ENCODE peak calls at places on chromosomes 13 and 19, in ten cellular contexts. One of them, this sample, is unnamed.

GRCh38 chr19:15562861-15563260 is 52.2 kb upstream of the CYP4F8 start:
- DNase-seq in PC-9: peak; percentile 49
- DNase-seq in stomach: no peak
- DNase-seq in upper lobe of left lung: no peak
- DNase-seq in CD4-positive, alpha-beta T cell: no peak
- DNase-seq in fibroblast of lung: peak; percentile 11
- DNase-seq in iPS DF 6.9: no peak
- DNase-seq in tibial artery: no peak
- DNase-seq in left ventricle myocardium inferior: no peak
- DNase-seq in heart right ventricle: no peak
- DNase-seq in this sample: no peak

GRCh38 chr13:112176746-112177119 is 109.8 kb downstream of the SOX1 start:
- DNase-seq in PC-9: no peak
- DNase-seq in stomach: no peak
- DNase-seq in upper lobe of left lung: no peak
- DNase-seq in CD4-positive, alpha-beta T cell: no peak
- DNase-seq in fibroblast of lung: no peak
- DNase-seq in iPS DF 6.9: no peak
- DNase-seq in tibial artery: no peak
- DNase-seq in left ventricle myocardium inferior: no peak
- DNase-seq in heart right ventricle: no peak
- DNase-seq in this sample: no peak

GRCh38 chr13:39148513-39148961 is 110.3 kb downstream of the NHLRC3 start:
- DNase-seq in PC-9: peak; percentile 0
- DNase-seq in stomach: no peak
- DNase-seq in upper lobe of left lung: no peak
- DNase-seq in CD4-positive, alpha-beta T cell: no peak
- DNase-seq in fibroblast of lung: peak; percentile 68
- DNase-seq in iPS DF 6.9: no peak
- DNase-seq in tibial artery: peak; percentile 33
- DNase-seq in left ventricle myocardium inferior: no peak
- DNase-seq in heart right ventricle: no peak
- DNase-seq in this sample: no peak

GRCh38 chr19:11195169-11195568 is 2.2 kb downstream of the KANK2 start:
- DNase-seq in PC-9: no peak
- DNase-seq in stomach: no peak
- DNase-seq in upper lobe of left lung: no peak
- DNase-seq in CD4-positive, alpha-beta T cell: no peak
- DNase-seq in fibroblast of lung: peak; percentile 39
- DNase-seq in iPS DF 6.9: no peak
- DNase-seq in tibial artery: no peak
- DNase-seq in left ventricle myocardium inferior: peak; percentile 51
- DNase-seq in heart right ventricle: peak; percentile 52
- DNase-seq in this sample: no peak

GRCh38 chr13:51747438-51748434 is 56.2 kb downstream of the DHRS12 start:
- DNase-seq in PC-9: no peak
- DNase-seq in stomach: no peak
- DNase-seq in upper lobe of left lung: no peak
- DNase-seq in CD4-positive, alpha-beta T cell: no peak
- DNase-seq in fibroblast of lung: no peak
- DNase-seq in iPS DF 6.9: no peak
- DNase-seq in tibial artery: no peak
- DNase-seq in left ventricle myocardium inferior: no peak
- DNase-seq in heart right ventricle: no peak
- DNase-seq in this sample: no peak

GRCh38 chr19:13764101-13764807 is at the start of gene MRI1:
- DNase-seq in PC-9: peak; percentile 72
- DNase-seq in stomach: peak; percentile 82
- DNase-seq in upper lobe of left lung: peak; percentile 69
- DNase-seq in CD4-positive, alpha-beta T cell: peak; percentile 45
- DNase-seq in fibroblast of lung: peak; percentile 72
- DNase-seq in iPS DF 6.9: no peak
- DNase-seq in tibial artery: peak; percentile 74
- DNase-seq in left ventricle myocardium inferior: peak; percentile 84
- DNase-seq in heart right ventricle: peak; percentile 84
- DNase-seq in this sample: no peak

GRCh38 chr13:39417131-39417530 is 185.9 kb downstream of the LHFPL6 start:
- DNase-seq in PC-9: no peak
- DNase-seq in stomach: no peak
- DNase-seq in upper lobe of left lung: no peak
- DNase-seq in CD4-positive, alpha-beta T cell: no peak
- DNase-seq in fibroblast of lung: no peak
- DNase-seq in iPS DF 6.9: no peak
- DNase-seq in tibial artery: no peak
- DNase-seq in left ventricle myocardium inferior: no peak
- DNase-seq in heart right ventricle: no peak
- DNase-seq in this sample: no peak

GRCh38 chr19:4120933-4121612 is 2.8 kb downstream of the MAP2K2 start:
- DNase-seq in PC-9: no peak
- DNase-seq in stomach: no peak
- DNase-seq in upper lobe of left lung: no peak
- DNase-seq in CD4-positive, alpha-beta T cell: no peak
- DNase-seq in fibroblast of lung: no peak
- DNase-seq in iPS DF 6.9: no peak
- DNase-seq in tibial artery: no peak
- DNase-seq in left ventricle myocardium inferior: no peak
- DNase-seq in heart right ventricle: no peak
- DNase-seq in this sample: no peak

GRCh38 chr13:105202384-105202783 is 1333.1 kb downstream of the EFNB2 start:
- DNase-seq in PC-9: no peak
- DNase-seq in stomach: no peak
- DNase-seq in upper lobe of left lung: no peak
- DNase-seq in CD4-positive, alpha-beta T cell: no peak
- DNase-seq in fibroblast of lung: peak; percentile 60
- DNase-seq in iPS DF 6.9: no peak
- DNase-seq in tibial artery: no peak
- DNase-seq in left ventricle myocardium inferior: no peak
- DNase-seq in heart right ventricle: no peak
- DNase-seq in this sample: no peak

GRCh38 chr19:38250821-38251563 is 5.2 kb downstream of the PPP1R14A start:
- DNase-seq in PC-9: no peak
- DNase-seq in stomach: peak; percentile 60
- DNase-seq in upper lobe of left lung: peak; percentile 45
- DNase-seq in CD4-positive, alpha-beta T cell: no peak
- DNase-seq in fibroblast of lung: peak; percentile 74
- DNase-seq in iPS DF 6.9: no peak
- DNase-seq in tibial artery: peak; percentile 64
- DNase-seq in left ventricle myocardium inferior: peak; percentile 85
- DNase-seq in heart right ventricle: peak; percentile 88
- DNase-seq in this sample: no peak

GRCh38 chr13:20340759-20341161 is 108.6 kb upstream of the GJB6 start:
- DNase-seq in PC-9: no peak
- DNase-seq in stomach: no peak
- DNase-seq in upper lobe of left lung: peak; percentile 66
- DNase-seq in CD4-positive, alpha-beta T cell: no peak
- DNase-seq in fibroblast of lung: peak; percentile 13
- DNase-seq in iPS DF 6.9: no peak
- DNase-seq in tibial artery: peak; percentile 74
- DNase-seq in left ventricle myocardium inferior: no peak
- DNase-seq in heart right ventricle: no peak
- DNase-seq in this sample: no peak

DNA sequence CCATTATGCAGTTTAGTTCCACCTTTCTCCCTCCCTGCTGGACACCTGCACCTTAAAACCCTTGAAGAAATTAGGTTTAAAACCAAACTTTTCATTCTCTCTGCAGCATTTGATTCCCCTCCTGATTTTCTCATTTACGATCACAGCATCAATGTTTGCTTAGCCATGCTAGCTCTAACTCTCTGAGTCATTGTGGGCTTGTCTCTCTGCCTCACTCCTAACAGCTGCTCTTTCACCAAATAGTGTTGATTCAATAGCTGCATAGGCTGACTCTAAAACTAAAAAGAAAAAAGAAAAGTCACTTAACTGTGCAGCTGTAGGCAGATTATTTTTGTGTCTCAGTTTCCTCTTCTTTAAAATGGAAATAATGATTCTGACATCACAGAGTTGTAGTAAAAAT is 1124.9 kb downstream of the DIAPH3 start:
- DNase-seq in PC-9: no peak
- DNase-seq in stomach: no peak
- DNase-seq in upper lobe of left lung: no peak
- DNase-seq in CD4-positive, alpha-beta T cell: no peak
- DNase-seq in fibroblast of lung: peak; percentile 50
- DNase-seq in iPS DF 6.9: no peak
- DNase-seq in tibial artery: no peak
- DNase-seq in left ventricle myocardium inferior: no peak
- DNase-seq in heart right ventricle: no peak
- DNase-seq in this sample: no peak
- H3K9me3 ChIP-seq in PC-9: no peaks in the 10 kb centered on the region
- H3K9me3 ChIP-seq in stomach: no peaks in the 10 kb centered on the region
- H3K9me3 ChIP-seq in upper lobe of left lung: no peaks in the 10 kb centered on the region
- H3K9me3 ChIP-seq in CD4-positive, alpha-beta T cell: no peaks in the 10 kb centered on the region
- H3K9me3 ChIP-seq in fibroblast of lung: no peaks in the 10 kb centered on the region
- H3K9me3 ChIP-seq in iPS DF 6.9: no peaks in the 10 kb centered on the region
- H3K9me3 ChIP-seq in tibial artery: no peaks in the 10 kb centered on the region
- H3K9me3 ChIP-seq in left ventricle myocardium inferior: no peaks in the 10 kb centered on the region
- H3K9me3 ChIP-seq in heart right ventricle: no peaks in the 10 kb centered on the region
- H3K9me3 ChIP-seq in this sample: no peaks in the 10 kb centered on the region

DNA sequence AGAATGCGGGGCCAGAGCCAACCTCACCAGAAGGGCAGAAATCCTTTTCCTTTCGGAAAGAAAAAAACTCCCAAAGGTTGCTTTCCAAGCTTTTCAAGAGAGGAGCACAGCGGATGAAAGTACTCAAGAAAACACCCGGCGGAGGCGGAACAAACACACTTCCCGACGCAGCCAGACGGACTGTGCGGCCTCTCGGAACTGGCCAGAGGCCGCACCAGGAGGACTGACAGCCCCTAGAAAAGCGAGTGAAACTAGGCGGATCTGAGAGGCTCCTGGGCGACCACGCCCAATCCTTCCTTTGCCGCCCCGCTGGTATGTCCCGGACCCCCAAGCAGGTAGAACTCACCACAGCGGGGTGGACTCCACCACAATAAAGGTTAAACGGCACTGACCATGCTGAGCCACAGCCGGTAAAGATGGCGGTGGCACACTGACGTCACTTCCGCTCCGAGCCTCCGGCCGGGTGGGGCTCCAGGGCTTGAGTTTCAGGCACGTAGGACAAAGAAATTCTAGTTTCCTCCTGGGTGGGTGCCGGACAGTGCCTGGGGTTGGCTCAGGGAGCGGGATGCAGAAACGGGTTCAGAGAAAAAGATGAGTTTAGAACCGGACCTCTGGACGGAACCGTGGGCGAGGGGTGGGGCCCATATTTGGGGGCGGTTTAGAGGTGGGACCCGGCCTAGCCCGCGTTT is at the start of gene ZNF562:
- DNase-seq in PC-9: peak; percentile 88
- DNase-seq in stomach: peak; percentile 88
- DNase-seq in upper lobe of left lung: peak; percentile 82
- DNase-seq in CD4-positive, alpha-beta T cell: peak; percentile 64
- DNase-seq in fibroblast of lung: peak; percentile 91
- DNase-seq in iPS DF 6.9: peak; percentile 55
- DNase-seq in tibial artery: peak; percentile 76
- DNase-seq in left ventricle myocardium inferior: peak; percentile 90
- DNase-seq in heart right ventricle: peak; percentile 88
- DNase-seq in this sample: peak; percentile 52
- H3K9me3 ChIP-seq in PC-9: peaks cover 44% of the 10 kb centered on the region
- H3K9me3 ChIP-seq in stomach: peaks cover 4% of the 10 kb centered on the region
- H3K9me3 ChIP-seq in upper lobe of left lung: peaks cover 12% of the 10 kb centered on the region
- H3K9me3 ChIP-seq in CD4-positive, alpha-beta T cell: peaks cover 29% of the 10 kb centered on the region
- H3K9me3 ChIP-seq in fibroblast of lung: peaks cover 1% of the 10 kb centered on the region
- H3K9me3 ChIP-seq in iPS DF 6.9: no peaks in the 10 kb centered on the region
- H3K9me3 ChIP-seq in tibial artery: no peaks in the 10 kb centered on the region
- H3K9me3 ChIP-seq in left ventricle myocardium inferior: peaks cover 36% of the 10 kb centered on the region
- H3K9me3 ChIP-seq in heart right ventricle: no peaks in the 10 kb centered on the region
- H3K9me3 ChIP-seq in this sample: no peaks in the 10 kb centered on the region

GRCh38 chr19:53365134-53365898 is at the start of gene ZNF525:
- DNase-seq in PC-9: peak; percentile 95
- DNase-seq in stomach: peak; percentile 97
- DNase-seq in upper lobe of left lung: peak; percentile 93
- DNase-seq in CD4-positive, alpha-beta T cell: peak; percentile 97
- DNase-seq in fibroblast of lung: peak; percentile 73
- DNase-seq in iPS DF 6.9: peak; percentile 55
- DNase-seq in tibial artery: peak; percentile 91
- DNase-seq in left ventricle myocardium inferior: peak; percentile 89
- DNase-seq in heart right ventricle: peak; percentile 91
- DNase-seq in this sample: peak; percentile 94
- H3K9me3 ChIP-seq in PC-9: peaks cover 24% of the 10 kb centered on the region
- H3K9me3 ChIP-seq in stomach: no peaks in the 10 kb centered on the region
- H3K9me3 ChIP-seq in upper lobe of left lung: no peaks in the 10 kb centered on the region
- H3K9me3 ChIP-seq in CD4-positive, alpha-beta T cell: no peaks in the 10 kb centered on the region
- H3K9me3 ChIP-seq in fibroblast of lung: no peaks in the 10 kb centered on the region
- H3K9me3 ChIP-seq in iPS DF 6.9: no peaks in the 10 kb centered on the region
- H3K9me3 ChIP-seq in tibial artery: no peaks in the 10 kb centered on the region
- H3K9me3 ChIP-seq in left ventricle myocardium inferior: peaks cover under 1% of the 10 kb centered on the region
- H3K9me3 ChIP-seq in heart right ventricle: no peaks in the 10 kb centered on the region
- H3K9me3 ChIP-seq in this sample: no peaks in the 10 kb centered on the region

GRCh38 chr19:27718262-27718661 is 1494.7 kb downstream of the UQCRFS1 start:
- DNase-seq in PC-9: no peak
- DNase-seq in stomach: no peak
- DNase-seq in upper lobe of left lung: no peak
- DNase-seq in CD4-positive, alpha-beta T cell: no peak
- DNase-seq in fibroblast of lung: no peak
- DNase-seq in iPS DF 6.9: no peak
- DNase-seq in tibial artery: no peak
- DNase-seq in left ventricle myocardium inferior: no peak
- DNase-seq in heart right ventricle: no peak
- DNase-seq in this sample: no peak

GRCh38 chr19:27717825-27718224 is 1495.1 kb downstream of the UQCRFS1 start:
- DNase-seq in PC-9: no peak
- DNase-seq in stomach: no peak
- DNase-seq in upper lobe of left lung: no peak
- DNase-seq in CD4-positive, alpha-beta T cell: no peak
- DNase-seq in fibroblast of lung: no peak
- DNase-seq in iPS DF 6.9: no peak
- DNase-seq in tibial artery: no peak
- DNase-seq in left ventricle myocardium inferior: no peak
- DNase-seq in heart right ventricle: no peak
- DNase-seq in this sample: no peak

GRCh38 chr19:27722625-27723024 is 1490.3 kb downstream of the UQCRFS1 start:
- DNase-seq in PC-9: no peak
- DNase-seq in stomach: no peak
- DNase-seq in upper lobe of left lung: no peak
- DNase-seq in CD4-positive, alpha-beta T cell: no peak
- DNase-seq in fibroblast of lung: no peak
- DNase-seq in iPS DF 6.9: no peak
- DNase-seq in tibial artery: no peak
- DNase-seq in left ventricle myocardium inferior: no peak
- DNase-seq in heart right ventricle: no peak
- DNase-seq in this sample: no peak

GRCh38 chr19:27719034-27719433 is 1493.9 kb downstream of the UQCRFS1 start:
- DNase-seq in PC-9: no peak
- DNase-seq in stomach: no peak
- DNase-seq in upper lobe of left lung: no peak
- DNase-seq in CD4-positive, alpha-beta T cell: no peak
- DNase-seq in fibroblast of lung: no peak
- DNase-seq in iPS DF 6.9: no peak
- DNase-seq in tibial artery: no peak
- DNase-seq in left ventricle myocardium inferior: no peak
- DNase-seq in heart right ventricle: no peak
- DNase-seq in this sample: no peak

DNA sequence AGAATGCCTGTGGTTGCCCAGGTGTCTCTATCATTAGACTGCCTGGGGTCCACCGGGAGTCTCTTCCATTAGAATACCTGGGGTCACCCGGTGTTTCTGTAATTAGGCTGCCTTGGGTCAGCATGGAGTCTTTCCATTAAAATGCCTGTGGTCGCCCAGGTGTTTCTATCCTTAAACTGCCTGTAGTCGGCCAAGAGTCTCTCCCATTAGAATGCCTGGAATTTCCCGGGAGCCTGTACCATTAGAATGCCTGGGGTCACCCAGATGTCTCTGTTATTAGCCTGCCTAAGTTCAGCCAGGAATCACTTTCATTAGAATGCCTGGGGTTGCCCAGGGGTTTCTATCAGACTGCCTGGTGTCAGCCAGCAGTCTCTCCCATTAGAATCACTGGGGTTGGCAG is 1492.8 kb downstream of the UQCRFS1 start:
- DNase-seq in PC-9: no peak
- DNase-seq in stomach: no peak
- DNase-seq in upper lobe of left lung: no peak
- DNase-seq in CD4-positive, alpha-beta T cell: no peak
- DNase-seq in fibroblast of lung: no peak
- DNase-seq in iPS DF 6.9: no peak
- DNase-seq in tibial artery: no peak
- DNase-seq in left ventricle myocardium inferior: no peak
- DNase-seq in heart right ventricle: no peak
- DNase-seq in this sample: no peak
- H3K9me3 ChIP-seq in PC-9: no peaks in the 10 kb centered on the region
- H3K9me3 ChIP-seq in stomach: peaks cover 6% of the 10 kb centered on the region
- H3K9me3 ChIP-seq in upper lobe of left lung: peaks cover 27% of the 10 kb centered on the region
- H3K9me3 ChIP-seq in CD4-positive, alpha-beta T cell: peaks cover 84% of the 10 kb centered on the region
- H3K9me3 ChIP-seq in fibroblast of lung: no peaks in the 10 kb centered on the region
- H3K9me3 ChIP-seq in iPS DF 6.9: peaks cover 4% of the 10 kb centered on the region
- H3K9me3 ChIP-seq in tibial artery: peaks cover 2% of the 10 kb centered on the region
- H3K9me3 ChIP-seq in left ventricle myocardium inferior: peaks cover 63% of the 10 kb centered on the region
- H3K9me3 ChIP-seq in heart right ventricle: no peaks in the 10 kb centered on the region
- H3K9me3 ChIP-seq in this sample: peaks cover 7% of the 10 kb centered on the region